ENCODE peak calls at places on chromosomes 7 and 10, in six cellular contexts. One of them, this sample, is unnamed.

GRCh38 chr10:73039635-73040034 is 57.0 kb downstream of the P4HA1 start:
- DNase-seq in HT1080: no peak
- DNase-seq in AG09309: peak; percentile 77
- DNase-seq in T-helper 2 cell: no peak
- DNase-seq in kidney tubule cell: no peak
- DNase-seq in activated naive CD8-positive, alpha-beta T cell treated with anti-CD3 and anti-CD28 coated beads, Interleukin-2, amount 50 U/mL, for 16 hours: no peak
- DNase-seq in this sample: no peak

GRCh38 chr7:156442503-156442902 is 198.1 kb upstream of the RNF32 start:
- DNase-seq in HT1080: no peak
- DNase-seq in AG09309: no peak
- DNase-seq in T-helper 2 cell: no peak
- DNase-seq in kidney tubule cell: no peak
- DNase-seq in activated naive CD8-positive, alpha-beta T cell treated with anti-CD3 and anti-CD28 coated beads, Interleukin-2, amount 50 U/mL, for 16 hours: no peak
- DNase-seq in this sample: no peak

GRCh38 chr7:138316421-138317043 is 143.5 kb upstream of the TRIM24 start:
- DNase-seq in HT1080: no peak
- DNase-seq in AG09309: no peak
- DNase-seq in T-helper 2 cell: no peak
- DNase-seq in kidney tubule cell: peak; percentile 90
- DNase-seq in activated naive CD8-positive, alpha-beta T cell treated with anti-CD3 and anti-CD28 coated beads, Interleukin-2, amount 50 U/mL, for 16 hours: no peak
- DNase-seq in this sample: no peak

GRCh38 chr7:42476255-42476654 is 239.2 kb upstream of the GLI3 start:
- DNase-seq in HT1080: no peak
- DNase-seq in AG09309: no peak
- DNase-seq in T-helper 2 cell: no peak
- DNase-seq in kidney tubule cell: peak; percentile 2
- DNase-seq in activated naive CD8-positive, alpha-beta T cell treated with anti-CD3 and anti-CD28 coated beads, Interleukin-2, amount 50 U/mL, for 16 hours: no peak
- DNase-seq in this sample: no peak

GRCh38 chr7:28955723-28956607 is 2.2 kb downstream of the TRIL start:
- DNase-seq in HT1080: no peak
- DNase-seq in AG09309: no peak
- DNase-seq in T-helper 2 cell: no peak
- DNase-seq in kidney tubule cell: peak; percentile 78
- DNase-seq in activated naive CD8-positive, alpha-beta T cell treated with anti-CD3 and anti-CD28 coated beads, Interleukin-2, amount 50 U/mL, for 16 hours: no peak
- DNase-seq in this sample: peak; percentile 20

GRCh38 chr10:8331896-8332729 is 277.6 kb downstream of the GATA3 start:
- DNase-seq in HT1080: peak; percentile 86
- DNase-seq in AG09309: no peak
- DNase-seq in T-helper 2 cell: peak; percentile 74
- DNase-seq in kidney tubule cell: peak; percentile 66
- DNase-seq in activated naive CD8-positive, alpha-beta T cell treated with anti-CD3 and anti-CD28 coated beads, Interleukin-2, amount 50 U/mL, for 16 hours: peak; percentile 26
- DNase-seq in this sample: no peak

GRCh38 chr7:110573862-110574528 is 516.9 kb upstream of the LRRN3 start:
- DNase-seq in HT1080: peak; percentile 83
- DNase-seq in AG09309: no peak
- DNase-seq in T-helper 2 cell: no peak
- DNase-seq in kidney tubule cell: peak; percentile 94
- DNase-seq in activated naive CD8-positive, alpha-beta T cell treated with anti-CD3 and anti-CD28 coated beads, Interleukin-2, amount 50 U/mL, for 16 hours: no peak
- DNase-seq in this sample: no peak

GRCh38 chr10:71973777-71974488 is 9.7 kb downstream of the CHST3 start:
- DNase-seq in HT1080: no peak
- DNase-seq in AG09309: no peak
- DNase-seq in T-helper 2 cell: no peak
- DNase-seq in kidney tubule cell: no peak
- DNase-seq in activated naive CD8-positive, alpha-beta T cell treated with anti-CD3 and anti-CD28 coated beads, Interleukin-2, amount 50 U/mL, for 16 hours: no peak
- DNase-seq in this sample: no peak